ENCODE peak calls at places on chromosomes 6 and 20, in four cellular contexts. A is B cell, E is HFF-Myc, T is RWPE1. S is an unnamed sample.

GRCh38 chr20:57342829-57343228 is 8.2 kb upstream of the RAE1 start:
- DNase-seq in A (no peak), E (no peak), T (peak), S (no peak)

GRCh38 chr6:160917581-160917980 is 74.0 kb upstream of the MAP3K4 start:
- DNase-seq in A (no peak), E (no peak), T (no peak), S (no peak)

GRCh38 chr6:11366183-11366933 is 133.9 kb upstream of the NEDD9 start:
- DNase-seq in A (no peak), E (no peak), T (no peak), S (no peak)

GRCh38 chr6:113595921-113596376 is 261.2 kb upstream of the MARCKS start:
- DNase-seq in A (no peak), E (no peak), T (no peak), S (peak)

GRCh38 chr20:17565164-17565845 is 4.6 kb upstream of the DSTN start:
- DNase-seq in A (no peak), E (no peak), T (no peak), S (no peak)

GRCh38 chr20:50704514-50704913 is 13.2 kb upstream of the RIPOR3 start:
- DNase-seq in A (no peak), E (no peak), T (no peak), S (no peak)

GRCh38 chr6:819122-819521 is 126.2 kb upstream of the EXOC2 start:
- DNase-seq in A (no peak), E (no peak), T (no peak), S (no peak)

GRCh38 chr6:74447013-74447412 is 751.0 kb downstream of the CD109 start:
- DNase-seq in A (no peak), E (peak), T (no peak), S (no peak)

GRCh38 chr20:6769953-6770831 is 2.7 kb downstream of the BMP2 start:
- DNase-seq in A (no peak), E (no peak), T (peak), S (no peak)

GRCh38 chr20:63472159-63472811 is at the start of gene KCNQ2:
- DNase-seq in A (peak), E (no peak), T (no peak), S (no peak)

DNA sequence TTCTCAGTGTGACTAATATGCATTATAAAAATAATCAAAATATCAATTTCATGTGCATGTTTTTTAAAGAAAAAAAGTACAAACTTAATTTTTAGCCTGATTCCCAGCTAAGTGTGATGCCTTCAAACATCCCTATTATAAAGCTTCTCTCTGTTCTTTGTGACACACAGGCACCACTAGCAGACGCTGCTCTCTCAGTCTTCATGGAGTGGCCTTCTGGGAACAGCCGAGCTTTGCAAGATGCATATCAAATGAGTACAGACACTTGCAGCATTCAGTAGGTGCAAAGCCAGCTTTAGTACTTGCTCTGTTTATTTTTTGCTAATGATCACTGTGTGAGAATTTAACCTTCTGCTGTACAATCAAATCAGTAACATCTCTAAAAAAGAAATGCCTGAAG is 340.0 kb downstream of the ADGRB3 start:
- DNase-seq in A (no peak), E (no peak), T (no peak), S (no peak)
- TF ChIP-seq CTCF in A (no peak), E (no peak), T (no peak), S (no peak)

DNA sequence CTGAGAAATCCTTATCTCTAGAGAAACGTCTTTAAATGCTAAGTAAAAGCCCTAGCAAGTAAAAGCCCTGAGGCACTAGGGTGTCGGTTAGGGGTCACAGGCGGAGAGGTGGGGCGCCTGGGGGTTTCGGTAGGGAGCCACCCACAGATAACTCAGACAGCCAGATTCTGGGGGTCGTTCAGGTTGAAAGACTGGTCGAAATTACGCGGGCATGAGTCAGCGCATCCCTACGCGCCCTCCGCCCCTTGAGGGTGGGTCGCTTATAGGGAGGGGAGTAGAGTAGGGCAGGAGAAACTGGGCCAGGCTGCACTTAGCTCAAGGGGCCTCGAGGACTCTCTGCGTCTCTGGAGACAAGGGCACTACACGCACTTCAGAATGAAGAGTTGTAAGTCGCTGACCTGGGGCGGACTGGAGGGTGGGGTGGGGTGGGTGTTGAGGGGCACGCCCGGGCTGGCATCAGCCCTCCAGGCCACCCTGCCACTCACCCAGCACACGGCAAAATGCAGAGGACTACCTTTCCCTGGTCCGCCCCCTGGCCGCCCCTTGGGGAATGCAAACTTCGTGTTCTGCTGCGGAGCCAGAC is 598 bp upstream of the PPT2 start:
- DNase-seq in A (no peak), E (no peak), T (peak), S (no peak)
- TF ChIP-seq CTCF in A (no peak), E (peak), T (no peak), S (peak)

GRCh38 chr6:166418691-166419143 is 36.0 kb upstream of the MPC1 start:
- DNase-seq in A (no peak), E (no peak), T (no peak), S (no peak)
- TF ChIP-seq CTCF in A (no peak), E (no peak), T (no peak), S (no peak)

DNA sequence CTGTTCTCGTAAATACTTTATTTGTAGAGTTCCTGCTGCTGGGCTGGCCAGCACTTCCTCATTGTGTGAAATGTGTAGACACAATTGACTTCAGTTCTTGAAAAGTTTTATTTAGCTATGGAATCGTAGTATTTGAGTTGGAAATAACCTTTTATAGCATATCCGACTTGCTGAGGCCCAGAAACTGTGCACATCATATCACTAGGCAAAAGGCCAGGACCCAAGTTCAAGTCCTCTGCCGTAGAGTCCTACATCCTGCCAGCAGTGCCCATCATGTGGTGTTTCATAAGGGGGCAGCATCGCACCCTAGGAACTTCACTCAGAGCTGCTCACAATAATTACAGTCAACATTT is 207.7 kb upstream of the SNX9 start:
- DNase-seq in A (peak), E (no peak), T (no peak), S (no peak)
- TF ChIP-seq CTCF in A (no peak), E (no peak), T (no peak), S (no peak)

GRCh38 chr20:13250242-13250641 is 29.2 kb downstream of the ISM1 start:
- DNase-seq in A (no peak), E (no peak), T (no peak), S (no peak)
- TF ChIP-seq CTCF in A (no peak), E (no peak), T (no peak), S (no peak)

DNA sequence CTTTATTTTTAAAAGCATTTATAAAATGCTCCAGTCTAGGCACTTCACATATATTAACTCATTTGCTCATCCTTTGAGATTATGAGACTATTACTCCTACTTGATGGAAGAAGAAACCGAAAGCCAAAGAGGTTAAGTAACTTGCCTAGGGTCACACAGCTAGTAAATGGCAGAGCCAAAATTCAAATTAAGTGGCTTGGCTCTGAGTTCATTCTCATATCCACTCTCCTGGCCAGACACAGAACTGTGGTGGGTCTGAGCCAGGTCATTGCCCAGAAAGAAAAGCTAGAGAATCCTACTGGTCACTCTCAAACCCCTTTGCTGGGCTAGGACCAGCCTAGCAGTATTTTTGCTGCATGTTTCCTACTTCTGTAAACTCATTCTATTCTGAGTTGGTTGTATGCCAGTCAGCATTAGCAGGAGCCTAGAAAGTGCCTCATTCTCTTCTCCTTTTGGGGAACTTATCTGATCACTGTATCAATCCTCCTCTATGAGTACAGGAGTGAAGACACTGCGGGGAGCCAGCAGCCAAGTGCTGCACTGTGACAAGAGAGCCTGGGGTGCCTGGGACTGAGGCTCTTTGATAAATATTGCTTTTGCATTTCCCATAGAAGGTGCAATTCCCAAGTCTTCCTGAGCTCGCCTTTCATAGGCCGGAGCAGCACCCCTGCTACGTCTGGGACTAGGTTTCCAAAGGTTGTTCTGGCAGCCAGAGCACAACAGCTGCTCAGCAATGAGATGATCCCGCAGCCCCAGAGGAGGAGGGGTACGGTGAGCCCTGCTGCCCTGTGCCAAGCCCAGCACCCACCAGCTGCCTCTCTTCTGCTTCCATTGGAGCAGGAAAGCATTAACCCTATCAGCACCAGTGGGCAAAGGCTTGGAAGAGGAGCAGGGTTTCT is 728.3 kb downstream of the MAFB start:
- DNase-seq in A (no peak), E (no peak), T (no peak), S (no peak)
- TF ChIP-seq CTCF in A (no peak), E (no peak), T (no peak), S (no peak)

GRCh38 chr20:19799325-19799724 is 41.3 kb downstream of the RIN2 start:
- DNase-seq in A (no peak), E (no peak), T (no peak), S (no peak)

GRCh38 chr20:19806806-19807691 is 49.0 kb downstream of the RIN2 start:
- DNase-seq in A (no peak), E (no peak), T (peak), S (no peak)

GRCh38 chr20:19807901-19808300 is 49.8 kb downstream of the RIN2 start:
- DNase-seq in A (no peak), E (no peak), T (no peak), S (no peak)

GRCh38 chr20:19802099-19802491 is 44.0 kb downstream of the RIN2 start:
- DNase-seq in A (no peak), E (no peak), T (no peak), S (no peak)

GRCh38 chr20:19802492-19803158 is 44.6 kb downstream of the RIN2 start:
- DNase-seq in A (no peak), E (no peak), T (peak), S (no peak)
- TF ChIP-seq CTCF in A (peak), E (no peak), T (peak), S (no peak)

DNA sequence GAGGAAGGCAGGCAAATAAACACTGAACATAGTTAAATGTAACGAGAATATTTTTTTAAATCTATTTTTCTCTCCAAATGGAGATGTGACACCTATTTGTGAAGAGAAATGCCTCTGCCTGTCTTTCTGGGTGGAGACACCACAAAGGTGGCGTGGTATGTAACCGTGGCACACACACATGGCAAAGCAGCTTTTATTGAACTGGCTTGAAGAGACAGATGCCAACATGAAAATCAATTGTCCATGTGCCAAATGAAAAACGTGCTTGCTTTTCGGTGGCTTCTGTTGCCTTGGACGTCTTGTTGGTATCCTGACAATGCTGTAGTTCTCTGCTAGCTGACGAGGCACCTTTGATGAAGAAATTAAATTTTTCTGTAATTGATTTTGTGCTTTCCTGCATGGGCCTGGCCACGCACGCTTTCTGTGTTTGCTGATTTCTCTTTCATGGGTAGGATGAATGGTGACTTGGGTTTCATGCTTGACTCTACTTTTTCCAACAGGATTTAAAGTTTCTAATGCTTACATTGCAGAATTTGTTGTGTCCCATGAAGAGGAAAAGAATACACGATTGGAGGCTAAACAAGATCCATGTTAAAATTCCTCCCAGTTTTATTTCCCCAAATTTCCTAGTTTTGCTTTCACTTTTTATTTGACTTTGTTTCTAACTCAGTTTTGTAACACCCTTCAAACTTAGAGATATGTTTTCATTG is 202.6 kb downstream of the TMEM242 start:
- DNase-seq in A (no peak), E (no peak), T (no peak), S (no peak)
- TF ChIP-seq CTCF in A (no peak), E (no peak), T (no peak), S (no peak)

GRCh38 chr6:131362696-131363095 is 210.3 kb upstream of the ARG1 start:
- DNase-seq in A (no peak), E (no peak), T (no peak), S (no peak)

GRCh38 chr6:131367206-131367873 is 205.7 kb upstream of the ARG1 start:
- DNase-seq in A (no peak), E (no peak), T (no peak), S (no peak)

GRCh38 chr6:131366223-131366622 is 206.8 kb upstream of the ARG1 start:
- DNase-seq in A (no peak), E (no peak), T (no peak), S (no peak)

DNA sequence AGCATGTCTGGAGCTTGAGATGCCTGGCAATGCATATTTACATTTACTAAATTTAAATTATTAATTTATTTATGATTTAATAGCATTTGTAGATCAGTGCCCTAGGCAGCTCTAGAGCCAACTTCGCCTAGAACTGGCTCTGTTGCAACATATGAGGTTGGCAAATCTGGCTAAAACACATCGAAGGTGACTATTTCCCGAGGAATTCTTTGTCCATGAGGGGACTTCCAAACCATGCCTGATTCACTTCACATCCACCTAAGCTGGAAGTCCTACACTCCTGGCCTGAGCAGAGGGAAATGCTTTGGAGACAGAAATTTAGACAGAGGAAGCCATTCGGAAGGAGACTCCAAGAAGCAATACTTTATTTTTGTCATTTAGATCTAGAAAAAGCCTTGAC is 211.0 kb upstream of the ARG1 start:
- DNase-seq in A (no peak), E (no peak), T (no peak), S (no peak)
- TF ChIP-seq CTCF in A (no peak), E (no peak), T (no peak), S (no peak)

S was measured in AG09319.